ENCODE peak calls at places on chromosomes 3 and 15, in seven cellular contexts. G, Y, R, A, Q, K and S are unnamed samples.
A peak's percentile ranks its signal among the peaks of the same experiment; 100 is the strongest.

GRCh38 chr3:73508330-73508954 is 116.3 kb downstream of the PDZRN3 start:
- DNase-seq in G (peak; percentile 89), Q (peak; percentile 83), Y (peak; percentile 85), R (peak; percentile 60), K (peak; percentile 71), A (peak; percentile 92), S (peak; percentile 27)

GRCh38 chr15:90594297-90594696 is 64.6 kb downstream of the CRTC3 start:
- DNase-seq in R (peak; percentile 93), A (peak; percentile 45), G (no peak), Y (peak; percentile 51), Q (no peak), K (peak; percentile 83), S (no peak)

GRCh38 chr3:106482436-106482835 is 613.6 kb upstream of the CBLB start:
- DNase-seq in Y (peak; percentile 37), G (no peak), R (no peak), K (no peak), Q (no peak), A (no peak), S (no peak)

GRCh38 chr15:41995476-41995855 is 23.1 kb upstream of the EHD4 start:
- DNase-seq in Q (no peak), K (no peak), A (no peak), Y (no peak), G (no peak), R (no peak), S (no peak)

GRCh38 chr3:172334743-172335142 is 113.5 kb downstream of the GHSR start:
- DNase-seq in A (no peak), Y (no peak), K (no peak), R (no peak), Q (no peak), G (no peak), S (no peak)

GRCh38 chr15:78715439-78715838 is 74.4 kb upstream of the CHRNB4 start:
- DNase-seq in R (no peak), A (no peak), G (no peak), K (no peak), Q (no peak), Y (peak; percentile 9), S (peak; percentile 18)

GRCh38 chr3:162441716-162442115 is 945.1 kb downstream of the OTOL1 start:
- DNase-seq in Y (no peak), R (no peak), A (no peak), Q (no peak), G (no peak), K (no peak), S (no peak)

GRCh38 chr3:194985031-194985578 is 285.9 kb downstream of the XXYLT1 start:
- DNase-seq in A (peak; percentile 90), K (no peak), Y (peak; percentile 89), Q (peak; percentile 85), R (no peak), G (peak; percentile 78), S (peak; percentile 27)

GRCh38 chr15:75723847-75724660 is 11.4 kb upstream of the CSPG4 start:
- DNase-seq in R (no peak), G (peak; percentile 98), K (peak; percentile 67), Q (peak; percentile 36), Y (peak; percentile 98), A (peak; percentile 45), S (no peak)

GRCh38 chr3:134377896-134378295 is 3.6 kb upstream of the AMOTL2 start:
- DNase-seq in A (no peak), K (no peak), G (no peak), R (no peak), Y (no peak), Q (peak; percentile 41), S (no peak)

GRCh38 chr15:53611145-53611920 is 148.1 kb downstream of the WDR72 start:
- DNase-seq in G (no peak), A (peak; percentile 11), Y (no peak), K (no peak), Q (no peak), R (no peak), S (no peak)

GRCh38 chr3:70531063-70531657 is 218.7 kb upstream of the MDFIC2 start:
- DNase-seq in Y (peak; percentile 55), R (peak; percentile 14), Q (peak; percentile 25), A (peak; percentile 38), K (no peak), G (peak; percentile 52), S (no peak)

GRCh38 chr3:172129868-172130751 is 90.7 kb downstream of the FNDC3B start:
- DNase-seq in K (no peak), A (no peak), G (peak; percentile 92), Q (no peak), R (no peak), Y (peak; percentile 98), S (peak; percentile 91)

GRCh38 chr15:92616621-92617179 is 38.9 kb downstream of the FAM174B start:
- DNase-seq in R (no peak), G (peak; percentile 57), K (no peak), Y (no peak), Q (no peak), A (no peak), S (no peak)

GRCh38 chr3:41117398-41117870 is 81.9 kb upstream of the CTNNB1 start:
- DNase-seq in Y (peak; percentile 13), R (peak; percentile 27), Q (peak; percentile 15), K (peak; percentile 45), G (peak; percentile 46), A (peak; percentile 7), S (peak; percentile 86)

GRCh38 chr3:101638262-101638745 is 38.6 kb downstream of the ZBTB11 start:
- DNase-seq in R (peak; percentile 7), Y (no peak), G (peak; percentile 31), A (peak; percentile 42), Q (peak; percentile 45), K (no peak), S (no peak)

GRCh38 chr3:128494152-128494650 is 1.2 kb upstream of the GATA2 start:
- DNase-seq in K (no peak), G (no peak), Y (no peak), A (no peak), R (no peak), Q (peak; percentile 1), S (no peak)

GRCh38 chr3:43859766-43860165 is 169.0 kb downstream of the ABHD5 start:
- DNase-seq in Y (no peak), R (no peak), K (no peak), A (no peak), G (no peak), Q (no peak), S (no peak)

GRCh38 chr15:37824717-37825382 is 109.6 kb upstream of the TMCO5A start:
- DNase-seq in Y (peak; percentile 96), G (peak; percentile 54), Q (no peak), K (no peak), R (no peak), A (no peak), S (peak; percentile 21)

GRCh38 chr3:2822611-2823010 is 287.6 kb downstream of the IL5RA start:
- DNase-seq in K (no peak), R (no peak), Q (no peak), A (no peak), Y (no peak), G (no peak), S (no peak)

GRCh38 chr15:78949461-78949860 is 4.6 kb upstream of the CTSH start:
- DNase-seq in Y (no peak), K (no peak), R (no peak), A (no peak), G (no peak), Q (no peak), S (no peak)

GRCh38 chr3:139128803-139129202 is 84.1 kb upstream of the PRR23C start:
- DNase-seq in G (no peak), Q (no peak), A (no peak), K (no peak), Y (peak; percentile 91), R (no peak), S (no peak)

GRCh38 chr3:129596194-129597086 is 10.0 kb downstream of the PLXND1 start:
- DNase-seq in Q (peak; percentile 65), K (no peak), R (no peak), G (peak; percentile 78), Y (peak; percentile 95), A (peak; percentile 53), S (no peak)
- TF ChIP-seq EZH2phosphoT487 in Q (no peak), K (no peak), R (no peak), G (no peak), Y (no peak), A (no peak), S (no peak)

DNA sequence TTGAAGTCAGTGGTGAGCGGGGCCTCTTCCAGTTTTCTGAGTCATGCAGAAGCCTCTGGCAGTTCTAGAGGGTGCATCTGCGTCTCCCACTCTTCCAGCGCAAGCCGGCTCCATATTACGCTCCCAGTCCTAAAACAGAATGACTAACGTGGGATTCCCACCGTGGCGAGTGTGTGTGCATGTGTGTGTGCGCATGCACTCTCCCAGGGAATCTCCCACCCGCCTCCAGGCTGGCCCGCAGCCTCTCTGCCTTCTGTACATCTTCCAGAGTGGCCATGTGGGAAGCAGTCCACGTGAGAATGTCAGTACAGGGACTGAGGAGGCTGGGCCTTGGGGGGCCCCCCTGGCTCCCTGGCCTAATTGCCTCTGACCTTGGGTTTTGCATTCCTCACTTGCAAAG is 87.7 kb downstream of the LSM3 start:
- DNase-seq in K (no peak), Y (peak; percentile 96), R (no peak), A (no peak), G (peak; percentile 58), Q (no peak), S (no peak)
- TF ChIP-seq EZH2phosphoT487 in K (no peak), Y (no peak), R (no peak), A (no peak), G (no peak), Q (no peak), S (no peak)

DNA sequence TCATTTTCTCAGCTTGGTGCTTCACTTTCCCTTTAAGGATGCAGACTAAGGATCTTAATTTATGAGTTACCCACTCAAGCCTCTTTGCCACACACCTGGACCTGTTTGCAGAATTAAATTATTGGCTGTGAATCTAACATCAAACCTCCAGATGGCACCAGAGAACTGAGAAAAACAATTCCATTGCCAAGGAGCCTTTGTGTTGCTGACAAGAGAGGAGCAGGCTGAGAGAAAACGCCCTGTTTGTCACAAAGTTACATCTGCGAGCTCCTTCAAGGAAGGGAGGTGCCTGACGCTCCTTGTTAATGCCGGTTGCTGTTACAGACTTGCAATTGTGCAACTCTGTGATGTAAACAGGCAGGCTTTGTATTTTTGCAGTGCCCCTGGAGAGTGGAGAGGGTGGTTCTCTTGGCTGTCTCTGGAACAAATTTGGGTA is 36.3 kb upstream of the TMC3 start:
- DNase-seq in A (peak; percentile 90), Y (peak; percentile 91), G (peak; percentile 82), K (peak; percentile 74), R (peak; percentile 60), Q (peak; percentile 84), S (peak; percentile 56)
- TF ChIP-seq EZH2phosphoT487 in A (no peak), Y (no peak), G (no peak), K (no peak), R (no peak), Q (no peak), S (no peak)

GRCh38 chr3:187684880-187685279 is 14.7 kb upstream of the SST start:
- DNase-seq in R (no peak), G (no peak), Q (no peak), A (no peak), K (no peak), Y (peak; percentile 27), S (no peak)

GRCh38 chr3:187684444-187684843 is 14.2 kb upstream of the SST start:
- DNase-seq in A (no peak), R (no peak), G (no peak), Y (no peak), K (no peak), Q (no peak), S (no peak)

GRCh38 chr3:187678869-187679268 is 8.7 kb upstream of the SST start:
- DNase-seq in A (peak; percentile 89), R (peak; percentile 65), Y (peak; percentile 86), K (peak; percentile 73), Q (peak; percentile 82), G (peak; percentile 81), S (peak; percentile 42)

GRCh38 chr3:187677604-187678003 is 7.4 kb upstream of the SST start:
- DNase-seq in G (no peak), R (no peak), Q (no peak), K (no peak), Y (no peak), A (no peak), S (no peak)

GRCh38 chr3:187679638-187680396 is 9.6 kb upstream of the SST start:
- DNase-seq in Q (peak; percentile 85), Y (peak; percentile 80), A (peak; percentile 94), R (peak; percentile 72), K (peak; percentile 81), G (peak; percentile 87), S (peak; percentile 64)
- TF ChIP-seq EZH2phosphoT487 in Q (no peak), Y (no peak), A (no peak), R (no peak), K (no peak), G (no peak), S (no peak)